ENCODE peak calls at places on chromosomes 5 and 9, in ten cellular contexts. E, B, V, Y, R, L, M, D, A and U are unnamed samples.

GRCh38 chr5:78367318-78367991 is 7.0 kb downstream of the SCAMP1 start:
- DNase-seq in M (no peak), L (no peak), R (no peak), E (no peak), B (no peak), D (no peak), V (no peak), A (no peak), Y (no peak), U (no peak)

GRCh38 chr5:123091258-123091987 is 2.4 kb downstream of the PRDM6 start:
- DNase-seq in B (no peak), E (no peak), D (no peak), V (no peak), A (no peak), Y (peak), R (no peak), L (no peak), M (no peak), U (no peak)

GRCh38 chr5:174355208-174355612 is 309.7 kb downstream of the NSG2 start:
- DNase-seq in Y (peak), R (no peak), L (peak), A (no peak), D (no peak), B (no peak), V (no peak), E (peak), M (no peak), U (no peak)

GRCh38 chr9:21993893-21994525 is at the start of gene CDKN2A:
- DNase-seq in M (no peak), E (peak), Y (peak), R (no peak), V (peak), A (peak), L (no peak), D (no peak), B (peak), U (peak)

GRCh38 chr5:2001300-2001699 is 118.6 kb upstream of the IRX4 start:
- DNase-seq in M (no peak), R (no peak), E (no peak), B (no peak), V (no peak), Y (no peak), L (no peak), D (no peak), A (no peak), U (no peak)

GRCh38 chr9:37046683-37047082 is 12.6 kb upstream of the PAX5 start:
- DNase-seq in A (no peak), L (no peak), V (no peak), M (no peak), R (no peak), D (no peak), Y (no peak), E (no peak), B (no peak), U (no peak)

GRCh38 chr5:134088291-134088690 is 26.2 kb upstream of the TCF7 start:
- DNase-seq in Y (no peak), L (peak), V (no peak), M (no peak), B (no peak), R (no peak), A (no peak), D (no peak), E (peak), U (no peak)

GRCh38 chr9:73135394-73135793 is 16.3 kb upstream of the ANXA1 start:
- DNase-seq in M (no peak), L (no peak), R (no peak), B (no peak), E (peak), V (no peak), D (no peak), A (no peak), Y (no peak), U (no peak)

GRCh38 chr5:163894645-163895044 is 389.2 kb downstream of the MAT2B start:
- DNase-seq in V (no peak), M (no peak), A (no peak), E (peak), L (peak), D (no peak), Y (peak), R (no peak), B (no peak), U (no peak)

GRCh38 chr9:112819635-112820496 is 69.3 kb downstream of the SNX30 start:
- DNase-seq in D (peak), V (no peak), B (peak), A (peak), R (peak), E (peak), Y (peak), M (peak), L (peak), U (peak)

GRCh38 chr5:14108170-14108996 is 34.8 kb upstream of the TRIO start:
- DNase-seq in Y (peak), L (peak), R (peak), E (peak), M (peak), B (peak), V (no peak), A (peak), D (peak), U (peak)

GRCh38 chr5:142683885-142684505 is 1.9 kb downstream of the FGF1 start:
- DNase-seq in L (no peak), B (no peak), V (no peak), E (no peak), Y (no peak), R (no peak), D (no peak), A (no peak), M (no peak), U (no peak)

GRCh38 chr5:65895891-65896290 is 30.5 kb upstream of the ERBIN start:
- DNase-seq in D (no peak), E (no peak), R (no peak), L (no peak), V (no peak), M (no peak), B (no peak), A (no peak), Y (no peak), U (no peak)

GRCh38 chr5:39570418-39571027 is 145.7 kb upstream of the DAB2 start:
- DNase-seq in M (peak), D (no peak), E (peak), A (no peak), V (no peak), L (peak), B (no peak), R (no peak), Y (peak), U (no peak)

GRCh38 chr5:138230981-138231589 is 18.0 kb upstream of the CDC23 start:
- DNase-seq in V (no peak), D (peak), L (peak), A (no peak), M (no peak), B (peak), E (peak), Y (no peak), R (no peak), U (no peak)

GRCh38 chr9:95189230-95190098 is 128.0 kb downstream of the FANCC start:
- DNase-seq in E (no peak), Y (peak), B (no peak), D (no peak), V (no peak), A (no peak), R (no peak), L (peak), M (no peak), U (peak)

GRCh38 chr9:90124961-90125360 is 517.7 kb downstream of the DIRAS2 start:
- DNase-seq in Y (no peak), D (no peak), R (no peak), E (peak), M (no peak), A (no peak), V (no peak), L (no peak), B (no peak), U (no peak)

GRCh38 chr9:65426231-65426630 is 141.2 kb upstream of the FOXD4L5 start:
- DNase-seq in E (no peak), A (no peak), V (no peak), B (no peak), D (no peak), Y (no peak), M (no peak), L (no peak), R (no peak), U (no peak)

GRCh38 chr5:96017951-96018350 is 56.3 kb upstream of the ELL2 start:
- DNase-seq in A (no peak), B (no peak), M (no peak), V (no peak), R (no peak), D (no peak), Y (peak), L (peak), E (peak), U (no peak)

GRCh38 chr5:154686490-154686889 is 68.7 kb upstream of the LARP1 start:
- DNase-seq in R (no peak), E (peak), Y (no peak), L (no peak), M (no peak), A (no peak), B (no peak), D (no peak), V (no peak), U (no peak)

GRCh38 chr5:96312383-96312782 is 120.7 kb downstream of the PCSK1 start:
- DNase-seq in E (no peak), A (no peak), Y (no peak), V (no peak), B (no peak), L (peak), M (no peak), D (no peak), R (no peak), U (no peak)

GRCh38 chr9:105426657-105427056 is 21.2 kb upstream of the FSD1L start:
- DNase-seq in L (no peak), M (no peak), E (no peak), D (no peak), R (no peak), A (no peak), B (no peak), Y (no peak), V (no peak), U (no peak)

GRCh38 chr5:116546033-116546742 is 28.4 kb downstream of the SEMA6A start:
- DNase-seq in R (no peak), E (no peak), Y (no peak), V (no peak), B (no peak), A (no peak), M (no peak), D (no peak), L (no peak), U (no peak)

GRCh38 chr9:130128782-130129424 is 43.3 kb upstream of the NCS1 start:
- DNase-seq in R (no peak), L (peak), B (no peak), D (no peak), A (peak), Y (peak), E (peak), V (peak), M (no peak), U (peak)

DNA sequence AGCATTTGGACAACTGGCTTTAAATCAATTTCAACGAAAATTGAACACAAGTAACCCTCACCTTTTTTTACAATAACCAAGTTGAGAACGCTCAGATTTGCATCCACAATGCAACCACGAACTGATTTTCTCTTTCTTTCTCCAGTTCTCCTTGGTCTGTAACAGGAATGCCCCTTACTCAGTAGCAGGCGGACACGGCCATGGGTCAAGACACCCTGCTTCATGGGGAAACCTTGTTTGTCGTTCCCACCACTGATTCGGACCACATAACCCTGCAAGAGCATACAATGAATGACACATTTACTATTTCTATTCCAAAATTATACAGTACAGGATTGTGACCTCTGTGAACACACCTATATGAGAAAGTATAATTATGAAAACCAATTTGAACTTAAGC is 1.4 kb downstream of the RPS6 start:
- DNase-seq in Y (no peak), M (no peak), E (no peak), L (no peak), V (no peak), D (no peak), A (no peak), R (no peak), B (no peak), U (no peak)
- H3K27ac ChIP-seq in Y (peak), M (peak), E (peak), L (no peak), V (peak), D (peak), A (peak), R (no peak), B (no peak), U (no peak)

GRCh38 chr5:136639616-136640015 is 274.3 kb upstream of the TRPC7 start:
- DNase-seq in R (no peak), E (no peak), M (no peak), Y (no peak), B (no peak), A (no peak), D (no peak), V (no peak), L (no peak), U (no peak)
- H3K27ac ChIP-seq in R (no peak), E (no peak), M (no peak), Y (no peak), B (no peak), A (no peak), D (no peak), V (no peak), L (no peak), U (no peak)

GRCh38 chr9:2824564-2824963 is 19.3 kb downstream of the PUM3 start:
- DNase-seq in L (no peak), B (no peak), E (no peak), D (peak), V (no peak), Y (no peak), M (no peak), A (no peak), R (no peak), U (peak)
- H3K27ac ChIP-seq in L (no peak), B (no peak), E (no peak), D (peak), V (no peak), Y (no peak), M (no peak), A (no peak), R (no peak), U (no peak)

GRCh38 chr5:148586796-148587195 is 67.5 kb downstream of the HTR4 start:
- DNase-seq in Y (no peak), E (no peak), A (no peak), B (no peak), V (no peak), D (no peak), R (no peak), M (no peak), L (no peak), U (no peak)
- H3K27ac ChIP-seq in Y (no peak), E (no peak), A (no peak), B (no peak), V (no peak), D (no peak), R (no peak), M (no peak), L (no peak), U (no peak)